ENCODE peak calls at places on chromosomes 13 and 19, in five cellular contexts. T is GM23338, B is HCT116, N is GM23248, R is PC-9. M is an unnamed sample.

GRCh38 chr13:33053397-33054066 is 37.3 kb downstream of the KL start:
- DNase-seq in T (no peak), R (no peak), B (no peak), N (peak; percentile 52), M (no peak)

GRCh38 chr19:13825489-13826475 is 30.5 kb downstream of the ZSWIM4 start:
- DNase-seq in R (no peak), T (peak; percentile 96), N (peak; percentile 78), B (no peak), M (peak; percentile 71)

GRCh38 chr13:112210401-112210800 is 143.5 kb downstream of the SOX1 start:
- DNase-seq in B (no peak), R (no peak), N (no peak), T (no peak), M (no peak)

GRCh38 chr19:38265213-38265861 is 964 bp downstream of the SPINT2 start:
- DNase-seq in T (peak; percentile 62), B (no peak), N (no peak), R (peak; percentile 80), M (no peak)

GRCh38 chr19:4360641-4361151 is 17.3 kb downstream of the MPND start:
- DNase-seq in R (no peak), N (no peak), B (no peak), T (no peak), M (no peak)

GRCh38 chr19:1312732-1313694 is 27.3 kb downstream of the EFNA2 start:
- DNase-seq in N (peak; percentile 64), T (no peak), R (peak; percentile 51), B (peak; percentile 23), M (no peak)

GRCh38 chr13:66624302-66624701 is 605.8 kb downstream of the PCDH9 start:
- DNase-seq in N (no peak), B (no peak), R (no peak), T (no peak), M (no peak)

GRCh38 chr13:109998808-109999528 is 212.6 kb upstream of the IRS2 start:
- DNase-seq in T (no peak), B (no peak), R (peak; percentile 100), N (peak; percentile 84), M (no peak)

GRCh38 chr19:34662919-34663318 is 14.0 kb downstream of the SCGB2B2 start:
- DNase-seq in N (peak; percentile 53), T (peak; percentile 90), B (peak; percentile 41), R (no peak), M (peak; percentile 83)

GRCh38 chr19:39308531-39309304 is 11.9 kb downstream of the LRFN1 start:
- DNase-seq in R (no peak), N (peak; percentile 32), T (peak; percentile 96), B (no peak), M (peak; percentile 44)

GRCh38 chr13:40026174-40026585 is 370.7 kb downstream of the COG6 start:
- DNase-seq in T (no peak), B (no peak), N (no peak), R (no peak), M (no peak)

GRCh38 chr19:46926201-46927071 is 65.6 kb downstream of the ARHGAP35 start:
- DNase-seq in T (no peak), R (no peak), B (no peak), N (no peak), M (peak; percentile 60)

GRCh38 chr19:40424637-40425449 is 949 bp downstream of the SERTAD1 start:
- DNase-seq in T (peak; percentile 63), R (no peak), B (no peak), N (peak; percentile 54), M (peak; percentile 59)

GRCh38 chr13:112714772-112715569 is 25.1 kb downstream of the ATP11A start:
- DNase-seq in R (no peak), B (no peak), T (no peak), N (peak; percentile 40), M (no peak)

GRCh38 chr19:13150919-13151604 is 851 bp downstream of the IER2 start:
- DNase-seq in R (no peak), B (no peak), N (peak; percentile 41), T (no peak), M (peak; percentile 60)

GRCh38 chr13:40189885-40190655 is 476.4 kb downstream of the FOXO1 start:
- DNase-seq in T (no peak), R (no peak), B (no peak), N (peak; percentile 52), M (no peak)

GRCh38 chr19:4449826-4450075 is 7.8 kb downstream of the UBXN6 start:
- DNase-seq in R (no peak), N (no peak), T (no peak), B (no peak), M (no peak)

GRCh38 chr19:15129856-15130580 is 22.8 kb downstream of the SYDE1 start:
- DNase-seq in B (peak; percentile 16), T (no peak), R (peak; percentile 93), N (no peak), M (peak; percentile 15)

GRCh38 chr13:33676700-33677048 is 141.3 kb upstream of the RFC3 start:
- DNase-seq in B (no peak), N (peak; percentile 69), R (no peak), T (peak; percentile 4), M (peak; percentile 91)

GRCh38 chr13:44759723-44760360 is 183.7 kb upstream of the TSC22D1 start:
- DNase-seq in T (no peak), N (no peak), R (peak; percentile 83), B (no peak), M (no peak)

GRCh38 chr13:103931885-103932284 is 865.7 kb upstream of the SLC10A2 start:
- DNase-seq in B (no peak), T (no peak), R (no peak), N (no peak), M (no peak)

GRCh38 chr19:6060600-6061391 is 49.5 kb downstream of the RFX2 start:
- DNase-seq in T (no peak), R (peak; percentile 82), N (peak; percentile 71), B (no peak), M (no peak)

GRCh38 chr13:113077566-113077952 is 28.0 kb upstream of the F7 start:
- DNase-seq in B (no peak), T (no peak), N (no peak), R (no peak), M (no peak)

GRCh38 chr19:48509467-48510194 is 2.0 kb downstream of the LMTK3 start:
- DNase-seq in B (no peak), T (peak; percentile 78), R (no peak), N (no peak), M (peak; percentile 70)

GRCh38 chr13:74886496-74886895 is 595.5 kb downstream of the TBC1D4 start:
- DNase-seq in R (no peak), N (peak; percentile 47), T (no peak), B (no peak), M (no peak)

DNA sequence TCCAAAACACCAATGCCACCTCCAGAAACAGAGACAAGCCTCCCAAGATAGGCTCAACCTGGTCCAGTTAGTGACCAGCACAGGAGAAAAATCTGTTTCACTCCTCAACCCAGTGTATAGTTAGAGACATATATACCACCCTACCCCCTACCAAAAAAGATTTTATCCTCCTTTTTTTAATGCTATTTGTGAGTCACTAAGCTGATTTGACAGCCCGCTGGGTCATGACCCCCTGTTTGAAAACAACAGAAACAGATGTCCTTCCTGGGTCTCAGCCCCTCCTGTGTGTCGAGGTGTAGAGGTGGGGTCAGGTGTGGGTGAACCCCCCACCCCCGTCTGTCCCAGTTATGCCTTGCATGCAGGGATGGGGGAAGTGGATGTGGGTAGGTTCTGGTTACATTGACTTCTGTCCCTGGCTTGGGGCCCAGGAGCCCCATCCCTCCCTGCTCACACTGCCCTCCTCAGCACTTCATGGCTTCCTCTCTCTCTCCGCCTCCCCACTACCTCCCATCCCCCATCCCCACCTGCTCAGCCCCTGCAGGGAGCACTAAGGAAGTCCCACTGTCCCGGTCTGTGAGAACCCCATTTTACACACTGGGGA is 14.0 kb upstream of the TOMM40 start:
- DNase-seq in N (no peak), T (no peak), R (no peak), B (no peak), M (no peak)
- H3K4me2 ChIP-seq in N (no peak overlapping the region), T (peak overlapping the region; percentile 51), R (peak overlapping the region; percentile 67), B (no peak overlapping the region), M (no peak overlapping the region)

DNA sequence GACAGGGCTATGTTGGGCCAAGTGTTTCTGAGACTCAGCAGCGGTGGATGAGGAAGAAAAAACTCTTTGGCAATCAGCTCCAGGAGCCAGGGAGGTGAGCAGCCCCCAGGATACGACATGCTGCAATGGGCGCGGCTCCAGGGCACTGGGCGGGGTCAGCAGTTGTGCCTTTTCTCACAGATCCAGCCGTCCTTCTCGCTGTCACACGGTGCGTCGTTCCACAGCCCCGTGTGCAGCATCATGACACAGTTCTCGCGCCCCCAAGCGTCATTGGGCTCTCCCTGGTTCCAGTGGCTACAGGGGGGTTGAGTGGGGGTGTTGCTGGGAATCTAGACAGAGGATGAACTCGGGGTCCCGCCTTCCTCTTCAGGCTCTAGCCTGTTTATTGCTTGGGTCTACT is 2.7 kb downstream of the CLEC4G start:
- DNase-seq in B (no peak), N (no peak), T (peak; percentile 57), R (no peak), M (no peak)
- H3K9me2 ChIP-seq in B (no peaks in the 10 kb centered on the region), N (no peaks in the 10 kb centered on the region), T (no peaks in the 10 kb centered on the region), R (no peaks in the 10 kb centered on the region), M (no peaks in the 10 kb centered on the region)

DNA sequence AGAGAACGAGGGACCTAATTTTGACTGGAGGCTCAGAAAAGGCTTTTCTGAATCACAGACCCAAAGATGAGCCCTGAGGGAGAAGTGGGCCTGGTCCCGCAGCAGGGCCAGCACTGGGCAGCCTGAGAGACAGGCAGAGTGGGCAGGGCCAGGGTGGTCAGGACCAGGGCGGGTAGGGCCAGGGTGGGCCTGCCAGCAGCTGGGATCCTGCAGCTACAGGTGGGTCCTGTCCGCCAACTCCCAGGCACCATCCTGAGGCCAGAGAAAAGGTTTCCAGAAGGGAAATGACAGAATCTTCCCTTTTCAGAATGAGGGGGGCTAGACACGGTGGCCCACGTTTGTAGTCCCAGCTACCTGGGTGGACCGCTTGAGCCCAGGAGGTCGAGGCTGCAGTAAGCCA is 23.7 kb downstream of the LATS2 start:
- DNase-seq in T (no peak), R (no peak), N (no peak), B (no peak), M (no peak)
- H3K4me1 ChIP-seq in T (peaks cover 62% of the 10 kb centered on the region), R (no peaks in the 10 kb centered on the region), N (peaks cover 35% of the 10 kb centered on the region), B (peaks cover 11% of the 10 kb centered on the region), M (peaks cover 6% of the 10 kb centered on the region)

GRCh38 chr19:35856001-35856400 is 710 bp upstream of the KIRREL2 start:
- DNase-seq in B (no peak), R (no peak), N (no peak), T (peak; percentile 80), M (no peak)
- H3K4me2 ChIP-seq in B (no peak overlapping the region), R (no peak overlapping the region), N (no peak overlapping the region), T (peak overlapping the region; percentile 93), M (no peak overlapping the region)

GRCh38 chr13:37709318-37709717 is 110.8 kb upstream of the POSTN start:
- DNase-seq in B (no peak), N (no peak), R (no peak), T (no peak), M (no peak)
- H3K9me2 ChIP-seq in B (no peaks in the 10 kb centered on the region), N (no peaks in the 10 kb centered on the region), R (no peaks in the 10 kb centered on the region), T (no peaks in the 10 kb centered on the region), M (no peaks in the 10 kb centered on the region)

DNA sequence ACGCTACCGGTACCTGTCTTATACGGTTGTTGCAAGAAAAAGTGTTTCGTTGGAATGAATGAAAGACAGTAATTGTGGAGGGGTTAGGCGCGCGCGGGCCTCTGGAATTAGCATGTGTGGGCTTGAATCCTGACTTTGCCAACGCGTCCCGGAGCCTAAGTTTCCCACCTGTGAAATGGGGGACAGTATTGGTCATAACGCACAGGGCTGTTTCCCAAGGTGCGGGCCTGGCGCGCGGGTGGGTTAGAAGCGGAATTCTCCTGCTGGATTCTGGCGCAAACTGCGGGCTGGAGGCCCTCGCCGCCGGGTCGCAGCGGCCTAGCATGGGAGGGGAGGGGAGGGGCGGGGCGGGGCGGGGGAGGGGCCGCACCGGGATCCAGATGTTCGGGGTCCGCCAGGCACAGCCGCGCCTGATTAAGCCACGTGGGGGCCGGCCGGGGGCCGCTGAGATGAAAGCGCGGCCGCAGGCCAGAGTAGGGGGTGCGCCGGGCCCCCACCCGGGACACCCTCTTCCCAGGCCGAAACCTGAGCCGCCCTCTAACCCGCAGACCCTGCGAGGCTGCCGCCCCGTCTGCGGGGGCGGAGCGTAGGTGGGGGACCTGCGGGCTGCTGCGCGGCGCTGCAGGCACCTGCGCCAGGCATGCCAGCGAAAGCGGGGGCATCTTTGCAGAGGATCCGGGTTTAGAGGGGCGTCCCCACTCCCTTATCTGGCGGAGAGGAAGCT is 1.2 kb upstream of the TMEM59L start:
- DNase-seq in N (no peak), R (no peak), T (peak; percentile 76), B (no peak), M (no peak)
- H3K4me1 ChIP-seq in N (no peaks in the 10 kb centered on the region), R (peaks cover 26% of the 10 kb centered on the region), T (peaks cover 53% of the 10 kb centered on the region), B (peaks cover 48% of the 10 kb centered on the region), M (peaks cover 14% of the 10 kb centered on the region)

M was measured in Karpas-422.